ENCODE peak calls at places on chromosomes 13 and 19, in four cellular contexts. X is neural crest cell, Y is amniotic stem cell, M is WTC11. D is an unnamed sample.

GRCh38 chr13:81872581-81872980 is 1531.7 kb upstream of the SPRY2 start:
- DNase-seq in X (peak; percentile 3), M (no peak), Y (no peak), D (peak; percentile 10)

GRCh38 chr13:28094311-28094710 is 6.1 kb downstream of the FLT3 start:
- DNase-seq in M (no peak), Y (no peak), X (no peak), D (no peak)

GRCh38 chr13:51444922-51445321 is 7.9 kb downstream of the INTS6 start:
- DNase-seq in Y (no peak), M (no peak), X (no peak), D (no peak)

GRCh38 chr13:99260216-99260615 is 2.0 kb upstream of the GPR18 start:
- DNase-seq in X (no peak), M (no peak), Y (no peak), D (no peak)

GRCh38 chr13:72198967-72199601 is 332.1 kb upstream of the DACH1 start:
- DNase-seq in X (no peak), M (no peak), Y (no peak), D (peak; percentile 24)

GRCh38 chr13:75312884-75313520 is 169.0 kb downstream of the TBC1D4 start:
- DNase-seq in Y (no peak), X (no peak), M (no peak), D (no peak)

GRCh38 chr19:47107953-47108746 is 5.4 kb downstream of the ZC3H4 start:
- DNase-seq in Y (no peak), X (no peak), M (no peak), D (no peak)

GRCh38 chr13:36362251-36362650 is 16.1 kb upstream of the SPART start:
- DNase-seq in M (no peak), X (no peak), Y (peak; percentile 38), D (no peak)

GRCh38 chr13:29958476-29958875 is 108.1 kb upstream of the UBL3 start:
- DNase-seq in Y (no peak), X (no peak), M (no peak), D (no peak)

GRCh38 chr13:70568571-70568970 is 460.3 kb upstream of the KLHL1 start:
- DNase-seq in X (peak; percentile 12), M (no peak), Y (no peak), D (peak; percentile 55)

GRCh38 chr13:110306960-110307696 is at the start of the genes COL4A1 and COL4A2:
- DNase-seq in M (peak; percentile 76), Y (peak; percentile 48), X (peak; percentile 52), D (peak; percentile 53)

GRCh38 chr13:38657191-38657590 is 29.7 kb upstream of the FREM2 start:
- DNase-seq in Y (no peak), X (no peak), M (no peak), D (no peak)

GRCh38 chr19:13015361-13016231 is 20.3 kb downstream of the NFIX start:
- DNase-seq in Y (no peak), M (peak; percentile 48), X (no peak), D (no peak)

GRCh38 chr13:27960362-27961226 is 8.5 kb downstream of the CDX2 start:
- DNase-seq in X (peak; percentile 61), M (peak; percentile 89), Y (no peak), D (no peak)

GRCh38 chr13:79831556-79831955 is 350.6 kb downstream of the NDFIP2 start:
- DNase-seq in M (no peak), X (no peak), Y (no peak), D (no peak)

GRCh38 chr19:55308281-55308680 is 16.9 kb downstream of the TMEM150B start:
- DNase-seq in X (no peak), Y (no peak), M (no peak), D (no peak)

GRCh38 chr19:12956446-12957388 is at the start of gene GADD45GIP1:
- DNase-seq in X (peak; percentile 71), Y (peak; percentile 40), M (peak; percentile 78), D (peak; percentile 82)

GRCh38 chr13:23608704-23609413 is 38.6 kb downstream of the TNFRSF19 start:
- DNase-seq in Y (no peak), M (no peak), X (no peak), D (no peak)

GRCh38 chr13:94248454-94249233 is 230.8 kb downstream of the DCT start:
- DNase-seq in X (no peak), Y (no peak), M (no peak), D (no peak)

GRCh38 chr13:23427342-23428182 is 5.9 kb downstream of the SACS start:
- DNase-seq in M (no peak), X (no peak), Y (peak; percentile 70), D (no peak)

GRCh38 chr19:17311455-17312248 is 2.3 kb downstream of the DDA1 start:
- DNase-seq in Y (peak; percentile 41), X (no peak), M (no peak), D (no peak)

GRCh38 chr19:7642295-7643046 is 5.6 kb downstream of the STXBP2 start:
- DNase-seq in X (no peak), Y (no peak), M (no peak), D (no peak)

GRCh38 chr19:5130371-5131030 is 161.6 kb downstream of the KDM4B start:
- DNase-seq in X (no peak), Y (no peak), M (no peak), D (no peak)

GRCh38 chr13:98827449-98827848 is 75.0 kb upstream of the SLC15A1 start:
- DNase-seq in X (no peak), M (peak; percentile 56), Y (no peak), D (no peak)

GRCh38 chr13:99759163-99759552 is 212.4 kb downstream of the ZIC5 start:
- DNase-seq in Y (no peak), X (no peak), M (no peak), D (no peak)

GRCh38 chr19:42316223-42317211 is 3.4 kb downstream of the TMEM145 start:
- DNase-seq in Y (no peak), X (no peak), M (no peak), D (peak; percentile 67)

GRCh38 chr13:28035146-28035782 is 46.8 kb upstream of the URAD start:
- DNase-seq in X (no peak), M (no peak), Y (no peak), D (no peak)

GRCh38 chr19:49889687-49890348 is 6.9 kb downstream of the IL4I1 start:
- DNase-seq in X (peak; percentile 61), M (peak; percentile 89), Y (no peak), D (no peak)

GRCh38 chr19:14804755-14805154 is 26.4 kb upstream of the ADGRE2 start:
- DNase-seq in X (no peak), M (no peak), Y (no peak), D (no peak)

GRCh38 chr13:66162470-66162869 is 1067.7 kb downstream of the PCDH9 start:
- DNase-seq in M (no peak), Y (no peak), X (no peak), D (no peak)

GRCh38 chr19:1745589-1746031 is 7.7 kb upstream of the ONECUT3 start:
- DNase-seq in X (no peak), Y (no peak), M (peak; percentile 53), D (no peak)

D was measured in SK-N-DZ.